ENCODE peak calls at places on chromosomes 4 and X, in seven cellular contexts. Q is activated effector memory CD4-positive, alpha-beta T cell treated with Interleukin-2 at 50 U/mL for 16 hours; Y is kidney tubule cell; X is NCI-H1092; L is amygdala; V is heart left ventricle; I is germinal center. F is an unnamed sample.

GRCh38 chrX:24294619-24295018 is 19.2 kb downstream of the SUPT20HL2 start:
- DNase-seq in Q (no peak), Y (no peak), X (no peak), L (no peak), V (no peak), I (no peak), F (no peak)

GRCh38 chrX:17174671-17175070 is 200.3 kb upstream of the NHS start:
- DNase-seq in Q (no peak), Y (no peak), X (no peak), L (peak; percentile 26), V (peak; percentile 48), I (no peak), F (no peak)

GRCh38 chr4:57499786-57500185 is 389.6 kb upstream of the IGFBP7 start:
- DNase-seq in Q (no peak), Y (peak; percentile 64), X (no peak), L (no peak), V (no peak), I (no peak), F (no peak)

GRCh38 chrX:17067534-17067933 is 121.1 kb downstream of the REPS2 start:
- DNase-seq in Q (no peak), Y (no peak), X (no peak), L (no peak), V (no peak), I (no peak), F (no peak)

GRCh38 chr4:156559346-156559745 is 412.3 kb downstream of the PDGFC start:
- DNase-seq in Q (no peak), Y (no peak), X (no peak), L (no peak), V (no peak), I (no peak), F (no peak)

GRCh38 chrX:154486052-154486395 is 391 bp downstream of the UBL4A start:
- DNase-seq in Q (peak; percentile 20), Y (peak; percentile 12), X (no peak), L (no peak), V (peak; percentile 27), I (peak; percentile 14), F (no peak)

GRCh38 chr4:147833254-147833653 is 101.4 kb downstream of the ARHGAP10 start:
- DNase-seq in Q (no peak), Y (peak; percentile 80), X (no peak), L (no peak), V (no peak), I (no peak), F (no peak)

GRCh38 chrX:7159132-7159861 is 11.3 kb upstream of the PUDP start:
- DNase-seq in Q (no peak), Y (peak; percentile 74), X (no peak), L (no peak), V (no peak), I (no peak), F (no peak)

GRCh38 chrX:24945009-24945408 is 70.8 kb downstream of the ARX start:
- DNase-seq in Q (no peak), Y (no peak), X (no peak), L (no peak), V (no peak), I (no peak), F (no peak)

GRCh38 chr4:20217951-20218350 is 33.8 kb upstream of the SLIT2 start:
- DNase-seq in Q (no peak), Y (no peak), X (no peak), L (no peak), V (no peak), I (no peak), F (no peak)

GRCh38 chrX:43559643-43560042 is 96.5 kb upstream of the MAOA start:
- DNase-seq in Q (no peak), Y (peak; percentile 49), X (peak; percentile 18), L (no peak), V (peak; percentile 16), I (peak; percentile 7), F (no peak)

GRCh38 chrX:15786930-15787329 is 3.4 kb upstream of the ZRSR2 start:
- DNase-seq in Q (no peak), Y (no peak), X (no peak), L (no peak), V (no peak), I (no peak), F (no peak)

GRCh38 chrX:40140706-40141499 is 43.1 kb upstream of the BCOR start:
- DNase-seq in Q (no peak), Y (peak; percentile 76), X (no peak), L (peak; percentile 4), V (peak; percentile 8), I (no peak), F (no peak)

GRCh38 chr4:140012688-140013087 is 141.3 kb downstream of the MAML3 start:
- DNase-seq in Q (peak; percentile 23), Y (peak; percentile 68), X (peak; percentile 81), L (no peak), V (peak; percentile 64), I (peak; percentile 25), F (peak; percentile 47)

GRCh38 chr4:10182446-10183424 is 66.1 kb upstream of the WDR1 start:
- DNase-seq in Q (no peak), Y (no peak), X (no peak), L (no peak), V (no peak), I (no peak), F (no peak)

GRCh38 chr4:1137063-1137771 is 23.9 kb upstream of the RNF212 start:
- DNase-seq in Q (no peak), Y (no peak), X (no peak), L (no peak), V (no peak), I (no peak), F (no peak)

GRCh38 chr4:31365006-31365690 is 645.0 kb downstream of the PCDH7 start:
- DNase-seq in Q (no peak), Y (peak; percentile 28), X (no peak), L (no peak), V (no peak), I (no peak), F (no peak)

GRCh38 chr4:25069014-25069413 is 38.3 kb upstream of the LGI2 start:
- DNase-seq in Q (no peak), Y (peak; percentile 62), X (no peak), L (no peak), V (no peak), I (no peak), F (no peak)

GRCh38 chr4:54998991-54999390 is 126.4 kb downstream of the KDR start:
- DNase-seq in Q (no peak), Y (no peak), X (no peak), L (no peak), V (no peak), I (no peak), F (no peak)

GRCh38 chrX:5957506-5957905 is 271.2 kb downstream of the NLGN4X start:
- DNase-seq in Q (no peak), Y (no peak), X (no peak), L (no peak), V (no peak), I (no peak), F (no peak)

GRCh38 chr4:90474484-90474883 is 347.3 kb downstream of the CCSER1 start:
- DNase-seq in Q (no peak), Y (peak; percentile 15), X (no peak), L (no peak), V (no peak), I (no peak), F (no peak)

GRCh38 chr4:22634541-22635181 is 58.1 kb upstream of the GBA3 start:
- DNase-seq in Q (no peak), Y (peak; percentile 17), X (no peak), L (no peak), V (no peak), I (no peak), F (no peak)

F was measured in nucleus accumbens.